ENCODE peak calls at places on chromosome 3, in nine cellular contexts. D is astrocyte; T is AG04450; J is endothelial cell of umbilical vein; A is CD8-positive, alpha-beta T cell; G is thoracic aorta; L is fibroblast of pulmonary artery; C is tibial artery; B is HCT116. O is an unnamed sample.

GRCh38 chr3:188239035-188239434 is 85.1 kb downstream of the LPP start:
- DNase-seq in D (no peak), T (no peak), J (no peak), A (no peak), G (no peak), L (no peak), C (peak; percentile 49), B (no peak), O (no peak)

GRCh38 chr3:151743860-151744259 is 10.1 kb downstream of the AADACL2 start:
- DNase-seq in D (no peak), T (no peak), J (peak; percentile 28), A (no peak), G (no peak), L (no peak), C (no peak), B (no peak), O (no peak)

GRCh38 chr3:57127849-57128566 is 37.1 kb downstream of the IL17RD start:
- DNase-seq in D (peak; percentile 81), T (no peak), J (no peak), A (no peak), G (no peak), L (peak; percentile 11), C (no peak), B (no peak), O (peak; percentile 66)

GRCh38 chr3:150168694-150169093 is 198.0 kb upstream of the PFN2 start:
- DNase-seq in D (peak; percentile 47), T (no peak), J (no peak), A (no peak), G (no peak), L (peak; percentile 44), C (no peak), B (no peak), O (no peak)

GRCh38 chr3:190554197-190554596 is 40.3 kb downstream of the IL1RAP start:
- DNase-seq in D (no peak), T (no peak), J (no peak), A (no peak), G (no peak), L (no peak), C (no peak), B (no peak), O (no peak)

GRCh38 chr3:134476306-134476705 is 9.5 kb downstream of the ANAPC13 start:
- DNase-seq in D (peak; percentile 79), T (no peak), J (no peak), A (no peak), G (no peak), L (no peak), C (no peak), B (no peak), O (peak; percentile 40)

GRCh38 chr3:12195231-12195630 is 36.5 kb upstream of the TIMP4 start:
- DNase-seq in D (peak; percentile 35), T (no peak), J (no peak), A (no peak), G (no peak), L (no peak), C (no peak), B (no peak), O (no peak)

GRCh38 chr3:112778298-112779008 is 68.2 kb downstream of the CD200R1L start:
- DNase-seq in D (peak; percentile 89), T (peak; percentile 41), J (no peak), A (no peak), G (no peak), L (peak; percentile 87), C (no peak), B (no peak), O (peak; percentile 88)

GRCh38 chr3:190175490-190175889 is 54.8 kb upstream of the P3H2 start:
- DNase-seq in D (peak; percentile 38), T (no peak), J (no peak), A (no peak), G (no peak), L (peak; percentile 26), C (no peak), B (no peak), O (no peak)

GRCh38 chr3:8482960-8483665 is 18.5 kb upstream of the LMCD1 start:
- DNase-seq in D (peak; percentile 98), T (peak; percentile 90), J (peak; percentile 96), A (no peak), G (peak; percentile 70), L (peak; percentile 96), C (peak; percentile 91), B (no peak), O (peak; percentile 96)

GRCh38 chr3:5583920-5584319 is 396.4 kb downstream of the EDEM1 start:
- DNase-seq in D (no peak), T (no peak), J (no peak), A (no peak), G (no peak), L (no peak), C (no peak), B (no peak), O (no peak)

GRCh38 chr3:55244247-55244646 is 242.9 kb downstream of the WNT5A start:
- DNase-seq in D (no peak), T (no peak), J (no peak), A (no peak), G (no peak), L (no peak), C (no peak), B (no peak), O (no peak)

DNA sequence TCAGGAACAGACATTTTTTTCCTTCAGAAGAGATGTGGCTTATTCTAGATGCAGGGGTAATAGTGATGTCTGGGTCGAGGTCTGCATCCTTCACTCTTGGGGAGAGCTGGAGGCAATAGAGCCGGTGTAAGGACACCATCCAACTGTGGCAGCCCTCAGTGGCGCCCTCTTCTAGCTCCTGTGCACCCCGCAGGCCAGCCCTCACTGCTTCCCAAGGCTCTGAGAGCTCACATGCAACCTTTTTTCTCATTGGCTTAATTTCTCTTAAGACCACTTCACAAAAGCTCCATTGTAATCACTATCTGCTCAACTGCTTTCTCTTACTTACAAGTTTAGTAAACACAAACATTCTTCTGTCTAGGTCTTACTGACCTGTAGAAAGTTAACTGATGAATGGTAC is 3.9 kb upstream of the VPS8 start:
- DNase-seq in D (no peak), T (no peak), J (no peak), A (no peak), G (no peak), L (no peak), C (no peak), B (peak; percentile 44), O (no peak)
- TF ChIP-seq CTCF in D (no peak), T (peak; percentile 44), J (peak; percentile 8), A (no peak), G (no peak), L (no peak), C (no peak), B (peak; percentile 64), O (no peak)

DNA sequence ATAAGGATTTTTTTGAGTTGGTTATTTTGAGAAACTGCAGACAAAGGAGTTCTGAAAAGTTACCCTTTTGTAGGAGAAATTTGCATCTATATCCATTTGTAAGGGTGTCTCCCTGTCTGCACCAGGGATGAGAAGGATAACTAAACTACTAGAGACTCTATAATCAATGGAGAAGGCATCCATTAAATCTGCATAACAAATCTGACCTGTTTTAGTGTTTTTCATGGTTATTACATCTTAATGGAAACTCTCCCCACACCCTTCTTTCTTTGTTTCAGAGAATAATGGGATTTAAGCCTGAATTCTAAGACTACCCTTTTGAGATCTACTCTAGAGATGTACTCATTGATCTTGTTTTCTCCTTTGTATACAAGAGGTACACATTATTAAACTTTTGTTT is 82.0 kb upstream of the DAZL start:
- DNase-seq in D (no peak), T (no peak), J (no peak), A (no peak), G (no peak), L (no peak), C (no peak), B (no peak), O (no peak)
- H3K4me3 ChIP-seq in D (no peak overlapping the region), T (no peak overlapping the region), J (no peak overlapping the region), A (no peak overlapping the region), G (no peak overlapping the region), L (no peak overlapping the region), C (no peak overlapping the region), B (no peak overlapping the region), O (no peak overlapping the region)

GRCh38 chr3:105429034-105429762 is 62.5 kb downstream of the ALCAM start:
- DNase-seq in D (no peak), T (no peak), J (no peak), A (no peak), G (no peak), L (no peak), C (no peak), B (no peak), O (no peak)

GRCh38 chr3:105430460-105430859 is 63.8 kb downstream of the ALCAM start:
- DNase-seq in D (no peak), T (no peak), J (no peak), A (no peak), G (no peak), L (no peak), C (no peak), B (no peak), O (no peak)

GRCh38 chr3:105427332-105427731 is 60.6 kb downstream of the ALCAM start:
- DNase-seq in D (no peak), T (no peak), J (no peak), A (no peak), G (no peak), L (no peak), C (no peak), B (no peak), O (no peak)

GRCh38 chr3:105435277-105435676 is 68.6 kb downstream of the ALCAM start:
- DNase-seq in D (no peak), T (no peak), J (no peak), A (no peak), G (no peak), L (no peak), C (no peak), B (no peak), O (no peak)

GRCh38 chr3:105431171-105431570 is 64.5 kb downstream of the ALCAM start:
- DNase-seq in D (no peak), T (no peak), J (no peak), A (no peak), G (no peak), L (no peak), C (no peak), B (no peak), O (no peak)
- TF ChIP-seq CTCF in D (no peak), T (no peak), J (no peak), A (no peak), G (no peak), L (no peak), C (no peak), B (no peak), O (no peak)

GRCh38 chr3:114903213-114903612 is 243.9 kb downstream of the ZBTB20 start:
- DNase-seq in D (peak; percentile 0), T (no peak), J (no peak), A (no peak), G (no peak), L (no peak), C (no peak), B (no peak), O (no peak)

GRCh38 chr3:114899186-114899931 is 247.7 kb downstream of the ZBTB20 start:
- DNase-seq in D (peak; percentile 22), T (no peak), J (no peak), A (no peak), G (no peak), L (no peak), C (no peak), B (no peak), O (no peak)

GRCh38 chr3:114904633-114905032 is 242.5 kb downstream of the ZBTB20 start:
- DNase-seq in D (no peak), T (no peak), J (no peak), A (no peak), G (no peak), L (no peak), C (no peak), B (no peak), O (no peak)

GRCh38 chr3:114902691-114903101 is 244.4 kb downstream of the ZBTB20 start:
- DNase-seq in D (no peak), T (no peak), J (no peak), A (no peak), G (no peak), L (no peak), C (no peak), B (no peak), O (no peak)

GRCh38 chr3:114900908-114901307 is 246.2 kb downstream of the ZBTB20 start:
- DNase-seq in D (no peak), T (no peak), J (no peak), A (no peak), G (no peak), L (peak; percentile 17), C (no peak), B (no peak), O (peak; percentile 15)
- H3K4me3 ChIP-seq in D (peak overlapping the region; percentile 44), T (peak overlapping the region; percentile 7), J (no peak overlapping the region), A (no peak overlapping the region), G (peak overlapping the region; percentile 60), L (peak overlapping the region; percentile 24), C (peak overlapping the region; percentile 35), B (no peak overlapping the region), O (peak overlapping the region; percentile 31)